ENCODE peak calls at places on chromosomes 5 and 9, in nine cellular contexts. I, V, G, F, Y, C, L, E and O are unnamed samples.

GRCh38 chr5:1320436-1321344 is 24.2 kb downstream of the CLPTM1L start:
- DNase-seq in I (no peak), V (no peak), G (no peak), F (no peak), Y (no peak), C (no peak), L (no peak), E (no peak), O (no peak)

GRCh38 chr9:116860509-116861120 is 173.5 kb downstream of the TRIM32 start:
- DNase-seq in I (peak; percentile 1), V (peak; percentile 81), G (no peak), F (peak; percentile 6), Y (peak; percentile 55), C (peak; percentile 54), L (peak; percentile 37), E (no peak), O (peak; percentile 34)

GRCh38 chr5:23825196-23825595 is 317.8 kb downstream of the PRDM9 start:
- DNase-seq in I (no peak), V (no peak), G (no peak), F (no peak), Y (no peak), C (no peak), L (no peak), E (no peak), O (no peak)

GRCh38 chr5:14386882-14387575 is 194.6 kb upstream of the OTULINL start:
- DNase-seq in I (no peak), V (no peak), G (no peak), F (no peak), Y (no peak), C (no peak), L (no peak), E (no peak), O (no peak)

GRCh38 chr9:134364391-134365114 is 38.3 kb downstream of the RXRA start:
- DNase-seq in I (no peak), V (no peak), G (no peak), F (no peak), Y (no peak), C (no peak), L (peak; percentile 45), E (no peak), O (no peak)

GRCh38 chr9:77933019-77933418 is 98.6 kb downstream of the GNAQ start:
- DNase-seq in I (no peak), V (no peak), G (no peak), F (no peak), Y (no peak), C (no peak), L (no peak), E (no peak), O (no peak)

GRCh38 chr5:100827481-100827889 is 75.6 kb downstream of the ST8SIA4 start:
- DNase-seq in I (no peak), V (no peak), G (no peak), F (no peak), Y (no peak), C (no peak), L (peak; percentile 12), E (no peak), O (peak; percentile 53)

GRCh38 chr5:36552626-36553393 is 53.6 kb upstream of the SLC1A3 start:
- DNase-seq in I (no peak), V (no peak), G (no peak), F (no peak), Y (peak; percentile 18), C (no peak), L (no peak), E (no peak), O (no peak)

GRCh38 chr9:4630836-4631235 is 31.3 kb upstream of the PLPP6 start:
- DNase-seq in I (no peak), V (no peak), G (no peak), F (no peak), Y (no peak), C (no peak), L (no peak), E (no peak), O (no peak)

GRCh38 chr5:75566710-75567309 is 44.4 kb upstream of the ANKDD1B start:
- DNase-seq in I (peak; percentile 9), V (no peak), G (no peak), F (peak; percentile 44), Y (peak; percentile 88), C (no peak), L (peak; percentile 84), E (no peak), O (no peak)